ENCODE peak calls at places on chromosome X, in five cellular contexts. One of them, this sample, is unnamed.

GRCh38 chrX:134548257-134548732 is 88.3 kb downstream of the HPRT1 start:
- DNase-seq in RWPE1: no peak
- DNase-seq in fibroblast of pulmonary artery: no peak
- DNase-seq in tibial artery: no peak
- DNase-seq in ovary: no peak
- DNase-seq in this sample: peak; percentile 37

GRCh38 chrX:119040432-119040831 is 32.4 kb upstream of the CT47C1 start:
- DNase-seq in tibial artery: no peak
- DNase-seq in fibroblast of pulmonary artery: peak; percentile 38
- DNase-seq in RWPE1: no peak
- DNase-seq in ovary: no peak
- DNase-seq in this sample: no peak

GRCh38 chrX:105910563-105911105 is 88.3 kb downstream of the NRK start:
- DNase-seq in ovary: no peak
- DNase-seq in tibial artery: no peak
- DNase-seq in fibroblast of pulmonary artery: peak; percentile 61
- DNase-seq in RWPE1: no peak
- DNase-seq in this sample: no peak

GRCh38 chrX:140157143-140157542 is 191.8 kb upstream of the CXorf66 start:
- DNase-seq in ovary: no peak
- DNase-seq in RWPE1: no peak
- DNase-seq in fibroblast of pulmonary artery: peak; percentile 12
- DNase-seq in tibial artery: no peak
- DNase-seq in this sample: no peak

GRCh38 chrX:138018145-138018799 is 452.3 kb downstream of the ZIC3 start:
- DNase-seq in tibial artery: no peak
- DNase-seq in RWPE1: no peak
- DNase-seq in fibroblast of pulmonary artery: peak; percentile 0
- DNase-seq in ovary: no peak
- DNase-seq in this sample: no peak

GRCh38 chrX:12991575-12991974 is 16.7 kb downstream of the TMSB4X start:
- DNase-seq in tibial artery: no peak
- DNase-seq in RWPE1: no peak
- DNase-seq in ovary: no peak
- DNase-seq in fibroblast of pulmonary artery: no peak
- DNase-seq in this sample: no peak

GRCh38 chrX:101550825-101551767 is 749 bp downstream of the ARMCX1 start:
- DNase-seq in ovary: peak; percentile 78
- DNase-seq in RWPE1: peak; percentile 19
- DNase-seq in fibroblast of pulmonary artery: peak; percentile 42
- DNase-seq in tibial artery: peak; percentile 76
- DNase-seq in this sample: no peak

GRCh38 chrX:127490000-127490399 is 562.2 kb downstream of the ACTRT1 start:
- DNase-seq in tibial artery: no peak
- DNase-seq in ovary: no peak
- DNase-seq in fibroblast of pulmonary artery: no peak
- DNase-seq in RWPE1: no peak
- DNase-seq in this sample: no peak

GRCh38 chrX:154918060-154918483 is 31.9 kb downstream of the F8A1 start:
- DNase-seq in RWPE1: peak; percentile 41
- DNase-seq in fibroblast of pulmonary artery: peak; percentile 84
- DNase-seq in tibial artery: peak; percentile 63
- DNase-seq in ovary: peak; percentile 53
- DNase-seq in this sample: peak; percentile 36

GRCh38 chrX:48573690-48574269 is 504 bp upstream of the RBM3 start:
- DNase-seq in RWPE1: no peak
- DNase-seq in tibial artery: peak; percentile 69
- DNase-seq in ovary: peak; percentile 54
- DNase-seq in fibroblast of pulmonary artery: no peak
- DNase-seq in this sample: no peak

GRCh38 chrX:9339603-9340569 is 125.0 kb upstream of the TBL1X start:
- DNase-seq in RWPE1: no peak
- DNase-seq in fibroblast of pulmonary artery: no peak
- DNase-seq in tibial artery: peak; percentile 68
- DNase-seq in ovary: peak; percentile 48
- DNase-seq in this sample: no peak

GRCh38 chrX:12898073-12898472 is 8.3 kb upstream of the TLR8 start:
- DNase-seq in tibial artery: no peak
- DNase-seq in fibroblast of pulmonary artery: no peak
- DNase-seq in ovary: no peak
- DNase-seq in RWPE1: no peak
- DNase-seq in this sample: no peak

GRCh38 chrX:135410861-135411627 is 10.7 kb upstream of the SMIM10L2A start:
- DNase-seq in fibroblast of pulmonary artery: no peak
- DNase-seq in ovary: no peak
- DNase-seq in tibial artery: no peak
- DNase-seq in RWPE1: no peak
- DNase-seq in this sample: no peak

GRCh38 chrX:94831364-94831763 is 1157.4 kb downstream of the FAM133A start:
- DNase-seq in fibroblast of pulmonary artery: peak; percentile 11
- DNase-seq in ovary: no peak
- DNase-seq in tibial artery: no peak
- DNase-seq in RWPE1: no peak
- DNase-seq in this sample: no peak

GRCh38 chrX:136778020-136778419 is 2.7 kb downstream of the ARHGEF6 start:
- DNase-seq in ovary: no peak
- DNase-seq in tibial artery: no peak
- DNase-seq in fibroblast of pulmonary artery: no peak
- DNase-seq in RWPE1: no peak
- DNase-seq in this sample: no peak

GRCh38 chrX:131626681-131627296 is 82.9 kb downstream of the OR13H1 start:
- DNase-seq in fibroblast of pulmonary artery: peak; percentile 10
- DNase-seq in RWPE1: no peak
- DNase-seq in tibial artery: no peak
- DNase-seq in ovary: no peak
- DNase-seq in this sample: no peak

GRCh38 chrX:46294234-46294633 is 251.0 kb downstream of the ZNF674 start:
- DNase-seq in ovary: no peak
- DNase-seq in tibial artery: no peak
- DNase-seq in RWPE1: no peak
- DNase-seq in fibroblast of pulmonary artery: no peak
- DNase-seq in this sample: no peak

GRCh38 chrX:35726176-35726575 is 72.0 kb upstream of the MAGEB16 start:
- DNase-seq in tibial artery: no peak
- DNase-seq in RWPE1: peak; percentile 0
- DNase-seq in fibroblast of pulmonary artery: peak; percentile 15
- DNase-seq in ovary: no peak
- DNase-seq in this sample: no peak
- TF ChIP-seq CTCF in tibial artery: no peak
- TF ChIP-seq CTCF in RWPE1: no peak
- TF ChIP-seq CTCF in fibroblast of pulmonary artery: peak; percentile 13
- TF ChIP-seq CTCF in ovary: no peak
- TF ChIP-seq CTCF in this sample: no peak

GRCh38 chrX:38561951-38562719 is 793 bp downstream of the TSPAN7 start:
- DNase-seq in tibial artery: peak; percentile 57
- DNase-seq in RWPE1: no peak
- DNase-seq in ovary: peak; percentile 45
- DNase-seq in fibroblast of pulmonary artery: no peak
- DNase-seq in this sample: peak; percentile 2
- TF ChIP-seq CTCF in tibial artery: no peak
- TF ChIP-seq CTCF in RWPE1: no peak
- TF ChIP-seq CTCF in ovary: no peak
- TF ChIP-seq CTCF in fibroblast of pulmonary artery: no peak
- TF ChIP-seq CTCF in this sample: no peak

GRCh38 chrX:19735244-19735643 is 152.2 kb downstream of the SH3KBP1 start:
- DNase-seq in tibial artery: no peak
- DNase-seq in ovary: no peak
- DNase-seq in fibroblast of pulmonary artery: no peak
- DNase-seq in RWPE1: no peak
- DNase-seq in this sample: no peak

GRCh38 chrX:19744231-19744630 is 143.2 kb downstream of the SH3KBP1 start:
- DNase-seq in fibroblast of pulmonary artery: no peak
- DNase-seq in tibial artery: no peak
- DNase-seq in ovary: no peak
- DNase-seq in RWPE1: no peak
- DNase-seq in this sample: no peak

GRCh38 chrX:19743386-19743785 is 144.0 kb downstream of the SH3KBP1 start:
- DNase-seq in RWPE1: no peak
- DNase-seq in fibroblast of pulmonary artery: no peak
- DNase-seq in tibial artery: no peak
- DNase-seq in ovary: no peak
- DNase-seq in this sample: peak; percentile 48

GRCh38 chrX:19740744-19741143 is 146.7 kb downstream of the SH3KBP1 start:
- DNase-seq in tibial artery: no peak
- DNase-seq in fibroblast of pulmonary artery: no peak
- DNase-seq in RWPE1: no peak
- DNase-seq in ovary: no peak
- DNase-seq in this sample: no peak

DNA sequence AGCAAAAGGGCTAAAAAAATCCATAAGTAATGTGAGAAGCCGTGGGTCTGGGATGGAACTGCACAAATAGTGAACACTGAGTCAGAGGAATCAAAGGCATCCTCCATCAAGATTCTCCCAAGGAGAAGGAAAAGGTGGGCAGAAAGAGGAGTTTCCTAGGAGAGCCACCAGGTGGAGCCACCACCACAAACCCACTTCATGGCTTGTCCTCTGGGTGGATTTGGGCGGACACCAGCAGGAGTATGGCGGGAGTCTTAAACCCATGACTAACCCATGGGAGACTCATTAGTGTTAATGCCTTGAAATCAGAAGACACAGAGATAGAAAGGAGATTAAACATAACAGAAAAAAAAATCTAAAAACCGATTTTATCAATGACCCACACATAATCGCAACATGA is 147.7 kb downstream of the SH3KBP1 start:
- DNase-seq in tibial artery: peak; percentile 69
- DNase-seq in RWPE1: peak; percentile 63
- DNase-seq in ovary: peak; percentile 50
- DNase-seq in fibroblast of pulmonary artery: peak; percentile 74
- DNase-seq in this sample: peak; percentile 31
- TF ChIP-seq CTCF in tibial artery: peak; percentile 28
- TF ChIP-seq CTCF in RWPE1: peak; percentile 43
- TF ChIP-seq CTCF in ovary: no peak
- TF ChIP-seq CTCF in fibroblast of pulmonary artery: peak; percentile 66
- TF ChIP-seq CTCF in this sample: peak; percentile 38

GRCh38 chrX:69060631-69061408 is 104.4 kb downstream of the PJA1 start:
- DNase-seq in ovary: peak; percentile 50
- DNase-seq in fibroblast of pulmonary artery: peak; percentile 66
- DNase-seq in RWPE1: peak; percentile 25
- DNase-seq in tibial artery: no peak
- DNase-seq in this sample: no peak
- TF ChIP-seq CTCF in ovary: peak; percentile 13
- TF ChIP-seq CTCF in fibroblast of pulmonary artery: peak; percentile 55
- TF ChIP-seq CTCF in RWPE1: no peak
- TF ChIP-seq CTCF in tibial artery: peak; percentile 20
- TF ChIP-seq CTCF in this sample: no peak

DNA sequence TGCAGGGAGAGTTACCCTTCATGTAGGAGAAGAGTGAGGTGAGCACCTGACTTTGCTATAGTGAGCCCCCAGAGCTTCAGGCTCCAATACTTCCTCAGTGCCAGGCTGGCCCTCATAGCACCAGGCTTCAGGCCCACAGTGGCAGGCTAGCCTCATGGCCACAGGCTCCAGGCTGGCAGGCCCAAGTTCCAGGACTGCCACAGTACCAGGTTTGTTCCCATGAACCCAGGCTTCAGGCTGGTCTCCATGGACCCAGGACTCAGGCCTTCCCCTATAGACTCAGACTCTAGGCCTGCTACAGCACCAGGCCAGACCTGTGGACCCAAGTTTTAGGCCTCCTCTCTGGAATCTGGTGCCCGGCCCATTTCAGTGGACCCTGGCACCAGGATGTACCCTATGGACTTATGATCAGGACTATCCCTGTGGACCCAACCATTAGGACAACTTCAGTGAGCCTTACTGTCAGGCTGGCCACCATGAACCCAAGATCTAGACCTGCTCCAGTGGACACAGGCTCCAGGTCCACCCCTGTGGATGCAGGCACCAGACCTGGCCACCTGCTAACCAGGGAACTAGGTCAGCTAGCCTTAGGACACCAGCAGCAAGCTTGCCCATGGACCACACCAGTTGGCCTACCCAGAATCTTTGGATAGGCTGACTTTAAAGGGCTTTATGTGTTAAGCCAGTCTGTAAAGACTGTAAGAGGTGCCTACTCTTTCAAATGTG is 658.2 kb downstream of the KLHL13 start:
- DNase-seq in ovary: no peak
- DNase-seq in tibial artery: no peak
- DNase-seq in fibroblast of pulmonary artery: no peak
- DNase-seq in RWPE1: no peak
- DNase-seq in this sample: no peak
- TF ChIP-seq CTCF in ovary: no peak
- TF ChIP-seq CTCF in tibial artery: no peak
- TF ChIP-seq CTCF in fibroblast of pulmonary artery: no peak
- TF ChIP-seq CTCF in RWPE1: no peak
- TF ChIP-seq CTCF in this sample: no peak